ENCODE peak calls at places on chromosomes 6 and 20, in seven cellular contexts. H is aorta, P is left lung, A is fibroblast of lung, V is Panc1, Y is tibial artery, X is HCT116. T is an unnamed sample.

GRCh38 chr20:9214676-9215075 is 145.8 kb downstream of the PLCB4 start:
- DNase-seq in A (peak; percentile 95), H (no peak), Y (no peak), P (no peak), X (no peak), V (no peak), T (no peak)

GRCh38 chr6:3869632-3870527 is 20.7 kb downstream of the FAM50B start:
- DNase-seq in X (no peak), Y (no peak), A (no peak), V (no peak), P (no peak), H (no peak), T (no peak)

GRCh38 chr6:127902933-127903332 is 2.1 kb upstream of the THEMIS start:
- DNase-seq in Y (no peak), H (no peak), A (no peak), V (no peak), X (no peak), P (no peak), T (no peak)

GRCh38 chr6:121826156-121826810 is 390.8 kb downstream of the GJA1 start:
- DNase-seq in A (peak; percentile 98), V (peak; percentile 71), P (no peak), H (no peak), X (peak; percentile 72), Y (no peak), T (no peak)

GRCh38 chr20:64191002-64191401 is 26.8 kb downstream of the MYT1 start:
- DNase-seq in H (no peak), P (no peak), Y (no peak), X (no peak), V (no peak), A (no peak), T (no peak)

GRCh38 chr6:127420558-127420957 is 38.6 kb downstream of the KIAA0408 start:
- DNase-seq in Y (peak; percentile 67), A (peak; percentile 96), P (peak; percentile 78), H (no peak), X (peak; percentile 88), V (peak; percentile 96), T (peak; percentile 43)

GRCh38 chr6:156617376-156617775 is 159.8 kb upstream of the ARID1B start:
- DNase-seq in P (peak; percentile 55), X (no peak), A (peak; percentile 59), Y (no peak), V (no peak), H (no peak), T (no peak)

GRCh38 chr6:138105880-138106664 is 1.1 kb downstream of the PERP start:
- DNase-seq in P (no peak), A (no peak), H (no peak), Y (no peak), X (no peak), V (no peak), T (no peak)

GRCh38 chr20:24465730-24466129 is 3.7 kb upstream of the SYNDIG1 start:
- DNase-seq in P (no peak), Y (peak; percentile 39), A (peak; percentile 71), H (no peak), V (no peak), X (no peak), T (peak; percentile 63)

GRCh38 chr6:13425270-13425905 is 62.0 kb downstream of the GFOD1 start:
- DNase-seq in P (no peak), A (no peak), X (no peak), V (no peak), Y (no peak), H (no peak), T (no peak)

GRCh38 chr6:223136-223535 is 69.2 kb upstream of the DUSP22 start:
- DNase-seq in P (no peak), Y (no peak), X (no peak), V (no peak), A (no peak), H (no peak), T (no peak)

GRCh38 chr6:169167581-169168301 is 85.9 kb downstream of the THBS2 start:
- DNase-seq in P (no peak), Y (peak; percentile 76), H (peak; percentile 95), A (peak; percentile 100), V (no peak), X (peak; percentile 60), T (no peak)

GRCh38 chr20:33791959-33792597 is 19.1 kb upstream of the CHMP4B start:
- DNase-seq in X (no peak), A (peak; percentile 55), P (peak; percentile 44), V (no peak), Y (no peak), H (peak; percentile 84), T (peak; percentile 49)

GRCh38 chr20:18702736-18703135 is 110.8 kb upstream of the SCP2D1 start:
- DNase-seq in P (no peak), H (no peak), V (no peak), Y (peak; percentile 34), X (no peak), A (no peak), T (no peak)

GRCh38 chr6:111256646-111257045 is 169.3 kb downstream of the SLC16A10 start:
- DNase-seq in X (no peak), V (no peak), Y (no peak), A (no peak), P (no peak), H (no peak), T (no peak)

GRCh38 chr6:107320126-107320525 is 139.2 kb downstream of the PDSS2 start:
- DNase-seq in X (no peak), H (no peak), Y (no peak), A (peak; percentile 70), V (no peak), P (no peak), T (no peak)

GRCh38 chr6:121222656-121223055 is 111.6 kb downstream of the TBC1D32 start:
- DNase-seq in Y (no peak), V (no peak), P (no peak), H (no peak), A (peak; percentile 61), X (no peak), T (no peak)

GRCh38 chr20:47764154-47764734 is 21.0 kb downstream of the SULF2 start:
- DNase-seq in P (no peak), Y (no peak), V (no peak), X (no peak), H (no peak), A (no peak), T (no peak)

GRCh38 chr6:1312444-1313363 is 806 bp downstream of the FOXQ1 start:
- DNase-seq in P (peak; percentile 41), Y (no peak), A (no peak), V (no peak), X (no peak), H (no peak), T (peak; percentile 41)

GRCh38 chr20:58461104-58461503 is 54.1 kb downstream of the APCDD1L start:
- DNase-seq in V (no peak), A (no peak), Y (no peak), H (no peak), X (no peak), P (no peak), T (no peak)

GRCh38 chr20:58459058-58459743 is 56.0 kb downstream of the APCDD1L start:
- DNase-seq in Y (no peak), V (no peak), A (no peak), H (no peak), P (no peak), X (no peak), T (no peak)

GRCh38 chr20:58457083-58457680 is 58.0 kb downstream of the APCDD1L start:
- DNase-seq in P (no peak), V (no peak), X (no peak), H (no peak), A (peak; percentile 96), Y (no peak), T (no peak)

GRCh38 chr20:58461899-58462298 is 53.3 kb downstream of the APCDD1L start:
- DNase-seq in H (no peak), A (peak; percentile 85), P (no peak), X (no peak), Y (no peak), V (no peak), T (no peak)

DNA sequence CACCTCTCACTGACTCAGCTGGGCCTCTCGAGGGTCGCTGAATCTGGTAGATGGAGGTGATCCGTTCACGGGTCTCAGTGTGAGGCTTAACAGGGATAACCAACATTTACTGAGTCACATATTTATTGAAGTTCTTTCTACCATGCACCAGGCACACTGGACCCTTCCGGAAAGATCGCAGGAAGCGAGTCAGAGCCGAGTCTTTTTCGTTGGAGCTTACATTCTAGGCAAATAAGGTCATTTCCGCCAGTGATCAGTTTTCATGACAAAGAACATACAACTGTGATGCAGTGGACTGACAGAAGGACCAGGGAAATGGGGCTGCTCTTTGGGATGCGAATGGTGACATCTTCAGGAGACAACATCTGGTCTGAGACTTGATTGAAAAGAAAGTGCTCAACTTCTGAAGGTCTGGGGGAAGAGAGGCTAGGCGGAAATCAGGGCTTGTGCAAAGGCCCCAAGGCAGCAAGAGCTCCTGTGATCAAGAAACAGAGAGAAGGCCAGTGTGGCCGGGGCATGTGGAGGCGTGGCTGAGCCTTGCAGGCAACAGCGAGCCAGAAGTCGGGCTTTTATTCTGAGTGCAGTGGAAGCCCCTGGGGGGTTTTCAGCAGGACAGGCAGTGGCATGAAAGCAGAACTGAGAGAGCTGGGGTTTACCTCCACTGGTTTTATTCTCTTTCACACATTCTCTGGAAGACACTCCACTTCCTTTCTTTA is 56.7 kb downstream of the APCDD1L start:
- DNase-seq in A (peak; percentile 56), X (no peak), Y (no peak), P (no peak), H (no peak), V (no peak), T (no peak)
- H3K27ac ChIP-seq in A (no peak overlapping the region), X (no peak overlapping the region), Y (no peak overlapping the region), P (no peak overlapping the region), H (no peak overlapping the region), V (no peak overlapping the region), T (no peak overlapping the region)

GRCh38 chr6:42226251-42227143 is 8.8 kb upstream of the MRPS10 start:
- DNase-seq in H (peak; percentile 30), A (peak; percentile 76), P (no peak), V (peak; percentile 93), Y (no peak), X (peak; percentile 98), T (no peak)

GRCh38 chr6:42225043-42225368 is 7.3 kb upstream of the MRPS10 start:
- DNase-seq in Y (no peak), H (no peak), A (no peak), X (no peak), P (no peak), V (no peak), T (no peak)

GRCh38 chr6:42225419-42225818 is 7.8 kb upstream of the MRPS10 start:
- DNase-seq in P (no peak), X (no peak), H (no peak), V (no peak), A (no peak), Y (no peak), T (no peak)

GRCh38 chr6:42228305-42228704 is 10.6 kb upstream of the MRPS10 start:
- DNase-seq in Y (no peak), X (no peak), V (no peak), H (peak; percentile 66), A (no peak), P (no peak), T (no peak)

GRCh38 chr6:42227173-42227850 is 9.7 kb upstream of the MRPS10 start:
- DNase-seq in X (no peak), Y (no peak), V (no peak), A (no peak), H (peak; percentile 15), P (no peak), T (no peak)
- H3K27ac ChIP-seq in X (peak overlapping the region; percentile 84), Y (no peak overlapping the region), V (peak overlapping the region; percentile 100), A (peak overlapping the region; percentile 80), H (no peak overlapping the region), P (no peak overlapping the region), T (no peak overlapping the region)

GRCh38 chr6:53192590-53193232 is 44.1 kb upstream of the GCM1 start:
- DNase-seq in V (no peak), A (peak; percentile 23), P (no peak), H (no peak), Y (no peak), X (no peak), T (no peak)
- H3K27ac ChIP-seq in V (no peak overlapping the region), A (no peak overlapping the region), P (no peak overlapping the region), H (no peak overlapping the region), Y (no peak overlapping the region), X (no peak overlapping the region), T (no peak overlapping the region)

GRCh38 chr6:24900917-24901697 is 34.7 kb downstream of the RIPOR2 start:
- DNase-seq in H (no peak), P (no peak), Y (no peak), X (no peak), V (no peak), A (no peak), T (no peak)
- H3K27ac ChIP-seq in H (no peak overlapping the region), P (no peak overlapping the region), Y (peak overlapping the region; percentile 17), X (no peak overlapping the region), V (no peak overlapping the region), A (no peak overlapping the region), T (peak overlapping the region; percentile 53)